ENCODE peak calls at places on chromosomes 2 and 18, in eight cellular contexts. A is choroid plexus epithelial cell, X is cardiac muscle cell, D is OCI-LY7, N is nephron progenitor cell, C is WTC11, L is astrocyte, Q is endothelial cell. H is an unnamed sample.

GRCh38 chr2:98346259-98347236 is at the start of gene CNGA3:
- DNase-seq in A (peak; percentile 26), X (peak; percentile 75), D (no peak), N (peak; percentile 87), C (peak; percentile 69), L (peak; percentile 10), Q (peak; percentile 74), H (peak; percentile 16)

GRCh38 chr2:10135296-10136089 is 13.0 kb downstream of the RRM2 start:
- DNase-seq in A (no peak), X (no peak), D (no peak), N (no peak), C (no peak), L (no peak), Q (no peak), H (no peak)

GRCh38 chr18:48711651-48712486 is 173.0 kb downstream of the CTIF start:
- DNase-seq in A (peak; percentile 70), X (peak; percentile 64), D (peak; percentile 46), N (peak; percentile 50), C (peak; percentile 40), L (no peak), Q (peak; percentile 33), H (peak; percentile 27)

GRCh38 chr18:9708057-9708881 is at the start of gene RAB31:
- DNase-seq in A (peak; percentile 85), X (peak; percentile 81), D (no peak), N (peak; percentile 74), C (peak; percentile 56), L (peak; percentile 60), Q (peak; percentile 62), H (peak; percentile 33)

GRCh38 chr2:105652014-105652796 is 92.5 kb upstream of the NCK2 start:
- DNase-seq in A (no peak), X (no peak), D (no peak), N (no peak), C (no peak), L (no peak), Q (no peak), H (no peak)

GRCh38 chr18:34003687-34004086 is 221.0 kb downstream of the NOL4 start:
- DNase-seq in A (no peak), X (no peak), D (no peak), N (no peak), C (peak; percentile 16), L (no peak), Q (no peak), H (no peak)

GRCh38 chr2:239121600-239122012 is 273.7 kb downstream of the TWIST2 start:
- DNase-seq in A (no peak), X (no peak), D (no peak), N (no peak), C (no peak), L (no peak), Q (no peak), H (no peak)

GRCh38 chr2:43192039-43192438 is 34.4 kb downstream of the ZFP36L2 start:
- DNase-seq in A (no peak), X (no peak), D (peak; percentile 62), N (no peak), C (peak; percentile 51), L (no peak), Q (no peak), H (no peak)

GRCh38 chr2:172178035-172178434 is 75.3 kb upstream of the DLX2 start:
- DNase-seq in A (no peak), X (no peak), D (no peak), N (no peak), C (no peak), L (peak; percentile 79), Q (no peak), H (no peak)

GRCh38 chr2:9844581-9844980 is 1.3 kb downstream of the TAF1B start:
- DNase-seq in A (peak; percentile 44), X (no peak), D (peak; percentile 31), N (no peak), C (no peak), L (peak; percentile 39), Q (no peak), H (no peak)

GRCh38 chr2:112182581-112183034 is 44.4 kb downstream of the FBLN7 start:
- DNase-seq in A (no peak), X (no peak), D (no peak), N (no peak), C (no peak), L (no peak), Q (no peak), H (no peak)

GRCh38 chr2:154963509-154963908 is 265.0 kb downstream of the KCNJ3 start:
- DNase-seq in A (no peak), X (no peak), D (no peak), N (no peak), C (no peak), L (no peak), Q (no peak), H (no peak)

GRCh38 chr18:987325-988186 is 82.9 kb downstream of the ADCYAP1 start:
- DNase-seq in A (peak; percentile 76), X (no peak), D (no peak), N (no peak), C (no peak), L (peak; percentile 95), Q (no peak), H (no peak)

GRCh38 chr2:240966906-240967680 is 31.3 kb upstream of the SNED1 start:
- DNase-seq in A (no peak), X (no peak), D (no peak), N (peak; percentile 2), C (peak; percentile 23), L (no peak), Q (no peak), H (no peak)

GRCh38 chr2:195961873-195962272 is 106.8 kb downstream of the DNAH7 start:
- DNase-seq in A (no peak), X (no peak), D (no peak), N (no peak), C (no peak), L (no peak), Q (no peak), H (no peak)
- TF ChIP-seq CTCF in A (no peak), X (no peak), D (no peak), N (no peak), C (no peak), L (no peak), Q (no peak), H (no peak)

GRCh38 chr2:221969830-221970144 is 329.0 kb downstream of the PAX3 start:
- DNase-seq in A (no peak), X (no peak), D (no peak), N (no peak), C (no peak), L (no peak), Q (no peak), H (no peak)

GRCh38 chr2:221972813-221973478 is 325.9 kb downstream of the PAX3 start:
- DNase-seq in A (no peak), X (no peak), D (no peak), N (no peak), C (no peak), L (no peak), Q (no peak), H (no peak)

GRCh38 chr2:221973502-221973901 is 325.3 kb downstream of the PAX3 start:
- DNase-seq in A (no peak), X (no peak), D (no peak), N (no peak), C (no peak), L (no peak), Q (no peak), H (no peak)

GRCh38 chr2:221973902-221974301 is 324.9 kb downstream of the PAX3 start:
- DNase-seq in A (no peak), X (no peak), D (no peak), N (no peak), C (no peak), L (no peak), Q (no peak), H (no peak)

GRCh38 chr2:221975151-221975550 is 323.6 kb downstream of the PAX3 start:
- DNase-seq in A (no peak), X (no peak), D (no peak), N (no peak), C (no peak), L (no peak), Q (no peak), H (no peak)
- TF ChIP-seq CTCF in A (no peak), X (no peak), D (no peak), N (no peak), C (no peak), L (no peak), Q (no peak), H (no peak)

GRCh38 chr2:148165975-148166374 is 145.1 kb downstream of the MBD5 start:
- DNase-seq in A (no peak), X (no peak), D (no peak), N (no peak), C (no peak), L (no peak), Q (no peak), H (no peak)

GRCh38 chr2:148162860-148163259 is 142.0 kb downstream of the MBD5 start:
- DNase-seq in A (no peak), X (no peak), D (no peak), N (no peak), C (no peak), L (no peak), Q (no peak), H (no peak)

GRCh38 chr2:148167855-148168254 is 147.0 kb downstream of the MBD5 start:
- DNase-seq in A (peak; percentile 3), X (no peak), D (no peak), N (no peak), C (no peak), L (no peak), Q (no peak), H (no peak)

GRCh38 chr2:148167241-148167766 is 146.4 kb downstream of the MBD5 start:
- DNase-seq in A (no peak), X (no peak), D (no peak), N (no peak), C (no peak), L (peak; percentile 27), Q (no peak), H (no peak)

DNA sequence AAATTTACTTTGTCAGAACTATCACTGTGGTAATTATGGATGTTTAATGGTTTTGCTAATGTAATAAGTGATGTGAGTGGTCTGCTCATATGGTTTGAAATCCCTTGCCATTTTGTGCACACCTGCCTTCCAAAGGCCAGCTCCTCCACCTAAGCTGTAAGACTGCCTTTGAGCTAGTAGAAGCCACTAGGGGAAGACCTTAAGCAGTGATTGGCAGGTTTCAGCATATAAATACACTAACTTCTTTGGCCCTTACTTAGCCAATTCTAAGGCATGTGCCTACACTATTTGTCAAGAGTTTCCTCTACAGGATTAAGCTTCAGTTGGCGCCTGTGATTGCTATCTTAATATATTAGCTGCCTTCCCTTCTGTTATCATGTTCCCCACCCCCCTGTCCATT is 141.0 kb downstream of the MBD5 start:
- DNase-seq in A (no peak), X (no peak), D (no peak), N (no peak), C (no peak), L (no peak), Q (no peak), H (no peak)
- TF ChIP-seq CTCF in A (no peak), X (no peak), D (no peak), N (no peak), C (no peak), L (no peak), Q (no peak), H (no peak)

DNA sequence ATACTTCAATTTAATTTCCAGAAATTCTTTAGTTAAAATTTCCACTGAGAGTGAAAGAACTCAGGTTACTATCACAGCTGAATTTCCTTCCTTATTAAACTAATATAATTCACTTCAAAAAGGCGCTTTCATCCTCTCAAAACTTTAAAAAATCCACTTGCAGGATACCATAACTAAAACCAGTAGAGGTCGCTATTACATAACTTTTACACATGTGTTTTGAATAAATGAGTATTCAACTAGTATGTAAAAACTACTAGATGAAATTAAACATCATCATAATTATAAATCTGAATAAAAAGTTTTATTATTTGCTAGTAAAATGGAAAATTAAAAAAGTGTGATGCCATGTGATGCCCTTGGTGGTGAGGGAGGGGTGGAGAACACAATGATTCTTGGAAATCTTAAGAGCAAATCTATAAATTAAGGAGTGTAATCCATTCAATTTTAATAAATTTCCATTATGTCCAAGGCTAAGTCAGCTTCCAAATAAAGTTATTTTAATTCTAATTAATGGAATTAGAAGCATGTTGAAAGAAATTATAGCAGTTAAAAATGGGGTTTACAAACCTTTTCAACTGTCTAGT is 61.4 kb downstream of the SOS1 start:
- DNase-seq in A (peak; percentile 76), X (peak; percentile 72), D (peak; percentile 77), N (no peak), C (no peak), L (peak; percentile 28), Q (no peak), H (no peak)
- TF ChIP-seq CTCF in A (peak; percentile 59), X (peak; percentile 57), D (peak; percentile 100), N (peak; percentile 75), C (peak; percentile 36), L (peak; percentile 64), Q (peak; percentile 85), H (peak; percentile 43)

H was measured in Calu3.